ENCODE peak calls at places on chromosomes 4 and X, in six cellular contexts. H is upper lobe of left lung, R is transverse colon, Q is tibial nerve, G is endothelial cell of umbilical vein, F is prostate gland. T is an unnamed sample. For H3K4me1, the result is how much of the 10 kb centered on the place peaks cover.

GRCh38 chr4:114729339-114729738 is 130.7 kb downstream of the UGT8 start:
- DNase-seq in H (no peak), R (no peak), Q (no peak), G (no peak), F (no peak), T (no peak)

GRCh38 chrX:10617964-10618342 is 2.4 kb downstream of the MID1 start:
- DNase-seq in H (no peak), R (no peak), Q (no peak), G (peak), F (peak), T (peak)

GRCh38 chrX:13115457-13115856 is 71.0 kb upstream of the FAM9C start:
- DNase-seq in H (peak), R (no peak), Q (no peak), G (no peak), F (no peak), T (no peak)

GRCh38 chrX:100695302-100695701 is 36.6 kb downstream of the SYTL4 start:
- DNase-seq in H (no peak), R (no peak), Q (no peak), G (no peak), F (no peak), T (no peak)

GRCh38 chrX:130114141-130114561 is 3.9 kb upstream of the ELF4 start:
- DNase-seq in H (no peak), R (no peak), Q (no peak), G (no peak), F (no peak), T (peak)

GRCh38 chr4:177511611-177512010 is 69.4 kb upstream of the AGA start:
- DNase-seq in H (peak), R (peak), Q (no peak), G (no peak), F (peak), T (no peak)

GRCh38 chr4:58265734-58266133 is 1155.5 kb upstream of the IGFBP7 start:
- DNase-seq in H (no peak), R (no peak), Q (no peak), G (no peak), F (no peak), T (no peak)

GRCh38 chr4:129602447-129602846 is 506.5 kb downstream of the C4orf33 start:
- DNase-seq in H (no peak), R (no peak), Q (no peak), G (no peak), F (no peak), T (no peak)

GRCh38 chr4:26418107-26418506 is 72.2 kb downstream of the CCKAR start:
- DNase-seq in H (no peak), R (no peak), Q (no peak), G (no peak), F (no peak), T (no peak)

GRCh38 chr4:23818097-23818648 is 71.7 kb downstream of the PPARGC1A start:
- DNase-seq in H (no peak), R (peak), Q (no peak), G (no peak), F (no peak), T (no peak)

GRCh38 chr4:124722069-124722468 is 9.5 kb upstream of the ANKRD50 start:
- DNase-seq in H (no peak), R (no peak), Q (no peak), G (no peak), F (no peak), T (no peak)

GRCh38 chr4:138035781-138036258 is 206.3 kb downstream of the SLC7A11 start:
- DNase-seq in H (no peak), R (no peak), Q (peak), G (peak), F (no peak), T (no peak)

GRCh38 chrX:32489125-32489524 is 722.2 kb downstream of the DMD start:
- DNase-seq in H (no peak), R (no peak), Q (no peak), G (no peak), F (no peak), T (no peak)

GRCh38 chr4:108683479-108683878 is 33.1 kb downstream of the OSTC start:
- DNase-seq in H (no peak), R (no peak), Q (peak), G (peak), F (no peak), T (no peak)

GRCh38 chrX:84168574-84168973 is 19.4 kb downstream of the RPS6KA6 start:
- DNase-seq in H (no peak), R (no peak), Q (no peak), G (peak), F (no peak), T (no peak)

GRCh38 chr4:177405508-177405907 is 36.7 kb downstream of the AGA start:
- DNase-seq in H (no peak), R (no peak), Q (no peak), G (no peak), F (no peak), T (no peak)

GRCh38 chrX:123971963-123972362 is 10.5 kb downstream of the STAG2 start:
- DNase-seq in H (no peak), R (no peak), Q (no peak), G (no peak), F (no peak), T (no peak)

GRCh38 chr4:44256414-44256813 is 192.2 kb downstream of the KCTD8 start:
- DNase-seq in H (no peak), R (no peak), Q (no peak), G (no peak), F (no peak), T (no peak)

GRCh38 chrX:48473718-48473990 is 2.3 kb upstream of the FTSJ1 start:
- DNase-seq in H (no peak), R (no peak), Q (no peak), G (no peak), F (no peak), T (no peak)

GRCh38 chr4:80709082-80709869 is 321.2 kb upstream of the BMP3 start:
- DNase-seq in H (no peak), R (no peak), Q (no peak), G (no peak), F (no peak), T (no peak)

GRCh38 chr4:41865306-41865980 is 69.8 kb upstream of the TMEM33 start:
- DNase-seq in H (no peak), R (no peak), Q (no peak), G (no peak), F (no peak), T (no peak)

GRCh38 chrX:39667191-39667590 is 430.6 kb downstream of the BCOR start:
- DNase-seq in H (no peak), R (no peak), Q (no peak), G (no peak), F (no peak), T (no peak)

GRCh38 chrX:118855681-118856310 is 32.2 kb downstream of the ZCCHC12 start:
- DNase-seq in H (no peak), R (no peak), Q (no peak), G (no peak), F (no peak), T (no peak)
- H3K27ac ChIP-seq in H (no peak), R (no peak), Q (no peak), G (no peak), F (no peak), T (no peak)

GRCh38 chr4:85455942-85456341 is 19.0 kb upstream of the ARHGAP24 start:
- DNase-seq in H (no peak), R (no peak), Q (no peak), G (no peak), F (no peak), T (no peak)
- H3K4me1 ChIP-seq in H (under half), R (under half), Q (under half), G (under half), F (under half), T (under half)

GRCh38 chrX:49878128-49878833 is 1.0 kb upstream of the USP27X start:
- DNase-seq in H (no peak), R (peak), Q (no peak), G (no peak), F (no peak), T (peak)

GRCh38 chrX:49877397-49878101 is 1.7 kb upstream of the USP27X start:
- DNase-seq in H (peak), R (no peak), Q (no peak), G (no peak), F (no peak), T (no peak)

GRCh38 chrX:49879656-49880277 is 483 bp downstream of the USP27X start:
- DNase-seq in H (no peak), R (no peak), Q (no peak), G (peak), F (no peak), T (no peak)

GRCh38 chrX:49880668-49881067 is 1.4 kb downstream of the USP27X start:
- DNase-seq in H (no peak), R (no peak), Q (no peak), G (no peak), F (no peak), T (no peak)

GRCh38 chrX:49878834-49879655 is at the start of gene USP27X:
- DNase-seq in H (peak), R (peak), Q (peak), G (peak), F (peak), T (peak)
- TF ChIP-seq POLR2A in H (no peak), R (peak), Q (peak), G (no peak), F (peak), T (no peak)

DNA sequence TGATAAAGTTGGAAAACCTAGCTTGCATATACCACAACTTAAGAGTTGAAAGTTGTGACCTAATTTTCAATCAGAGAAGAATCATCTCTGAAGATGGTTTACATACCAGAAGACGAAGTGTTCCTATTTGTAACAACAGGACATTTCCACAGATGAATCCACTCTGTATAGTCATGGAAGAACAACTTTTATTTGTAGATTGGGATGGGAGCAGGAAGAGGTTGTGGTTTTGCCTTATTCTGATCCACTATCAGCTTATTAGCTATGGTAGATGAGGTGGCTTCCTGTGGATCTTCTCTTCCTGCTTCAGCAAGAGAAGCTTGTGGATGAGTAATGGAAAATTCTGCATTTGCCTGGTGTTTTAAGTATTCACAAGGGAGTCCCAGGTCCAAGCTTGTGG is 18.6 kb upstream of the SUPT20HL1 start:
- DNase-seq in H (no peak), R (no peak), Q (no peak), G (peak), F (no peak), T (no peak)
- H3K27ac ChIP-seq in H (no peak), R (no peak), Q (no peak), G (no peak), F (no peak), T (no peak)

DNA sequence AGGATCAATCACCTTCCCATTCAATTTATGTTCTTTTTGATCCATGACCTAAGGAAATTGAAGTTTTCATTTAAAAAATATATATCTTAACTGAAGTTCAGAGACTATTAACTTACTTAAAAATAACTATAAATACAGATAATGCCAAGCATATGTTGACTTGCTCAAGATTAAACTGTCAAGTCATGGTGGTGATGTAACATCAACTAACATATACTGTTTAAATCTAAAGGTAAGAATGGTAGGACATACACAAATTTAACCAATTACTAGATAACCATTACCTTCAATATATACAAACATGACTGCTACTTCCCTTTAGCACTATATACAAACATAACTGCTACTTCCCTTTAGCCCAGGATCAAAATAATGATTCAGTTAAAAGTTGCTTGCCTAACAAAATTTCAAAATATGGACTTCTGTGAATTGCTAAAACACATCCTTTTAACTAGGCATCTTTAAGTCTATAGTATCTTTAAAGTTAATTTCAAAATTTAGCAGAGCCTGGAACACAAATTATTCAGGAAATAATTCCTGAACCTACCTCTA is 14.9 kb downstream of the HNRNPD start:
- DNase-seq in H (no peak), R (no peak), Q (no peak), G (no peak), F (no peak), T (no peak)
- H3K4me1 ChIP-seq in H (under half), R (under half), Q (under half), G (under half), F (under half), T (under half)

GRCh38 chr4:143335979-143336827 is 473 bp upstream of the GAB1 start:
- DNase-seq in H (peak), R (peak), Q (peak), G (peak), F (peak), T (peak)
- TF ChIP-seq POLR2A in H (no peak), R (peak), Q (peak), G (no peak), F (peak), T (peak)

GRCh38 chr4:143381171-143382118 is 44.8 kb downstream of the GAB1 start:
- DNase-seq in H (peak), R (peak), Q (peak), G (peak), F (peak), T (peak)

GRCh38 chr4:143382539-143382938 is 45.9 kb downstream of the GAB1 start:
- DNase-seq in H (no peak), R (no peak), Q (no peak), G (peak), F (no peak), T (no peak)

GRCh38 chr4:143386812-143387211 is 50.1 kb downstream of the GAB1 start:
- DNase-seq in H (no peak), R (no peak), Q (no peak), G (no peak), F (no peak), T (no peak)

GRCh38 chr4:143380651-143381050 is 44.0 kb downstream of the GAB1 start:
- DNase-seq in H (no peak), R (no peak), Q (no peak), G (no peak), F (no peak), T (no peak)

DNA sequence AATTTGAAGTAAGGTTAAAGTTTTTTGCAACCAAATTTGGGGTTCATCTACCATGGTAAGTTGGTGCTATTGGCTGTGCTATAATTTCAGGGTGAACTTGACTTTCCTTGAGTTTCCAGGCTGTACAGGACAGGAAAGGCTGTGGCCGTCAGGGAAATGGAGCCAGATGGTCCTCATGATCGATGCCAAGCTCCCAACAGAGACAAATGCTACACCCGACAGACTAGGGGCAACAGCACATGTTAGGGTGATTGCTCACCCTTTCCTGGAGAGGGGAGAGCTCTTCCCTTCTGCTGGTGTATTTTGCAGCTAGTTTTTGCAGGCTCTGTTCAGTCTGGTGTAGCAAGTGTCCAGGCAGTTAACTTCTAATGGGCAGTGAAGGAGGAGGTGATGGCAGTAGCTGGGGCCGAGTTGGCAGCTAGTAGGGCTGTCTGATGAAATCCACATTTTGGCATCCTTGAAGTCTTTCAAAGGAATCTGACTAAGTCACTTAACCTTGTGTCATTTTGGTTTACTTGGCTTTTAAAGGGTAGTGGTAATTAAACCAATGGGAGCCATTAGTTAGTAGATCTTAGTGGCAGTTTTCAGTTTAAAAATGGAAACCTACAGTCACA is 47.8 kb downstream of the GAB1 start:
- DNase-seq in H (peak), R (no peak), Q (no peak), G (peak), F (no peak), T (no peak)
- H3K27ac ChIP-seq in H (peak), R (peak), Q (peak), G (no peak), F (no peak), T (no peak)

GRCh38 chr4:140096483-140096861 is 57.5 kb downstream of the MAML3 start:
- DNase-seq in H (no peak), R (no peak), Q (no peak), G (no peak), F (no peak), T (no peak)
- H3K4me1 ChIP-seq in H (half or more), R (under half), Q (under half), G (half or more), F (under half), T (under half)